ENCODE peak calls at places on chromosomes 16 and 17, in four cellular contexts. One of them, this sample, is unnamed.

GRCh38 chr17:10352866-10353265 is 19.9 kb downstream of the MYH13 start:
- DNase-seq in left kidney: no peak
- DNase-seq in neural crest cell: no peak
- DNase-seq in pulmonary artery endothelial cell: no peak
- DNase-seq in this sample: no peak

GRCh38 chr16:49884033-49884707 is 28.3 kb upstream of the ZNF423 start:
- DNase-seq in left kidney: no peak
- DNase-seq in neural crest cell: no peak
- DNase-seq in pulmonary artery endothelial cell: no peak
- DNase-seq in this sample: no peak

GRCh38 chr17:65514082-65514481 is 47.4 kb downstream of the AXIN2 start:
- DNase-seq in left kidney: no peak
- DNase-seq in neural crest cell: no peak
- DNase-seq in pulmonary artery endothelial cell: no peak
- DNase-seq in this sample: no peak

GRCh38 chr17:81115749-81116464 is 49.4 kb upstream of the PVALEF start:
- DNase-seq in left kidney: no peak
- DNase-seq in neural crest cell: no peak
- DNase-seq in pulmonary artery endothelial cell: no peak
- DNase-seq in this sample: no peak

GRCh38 chr16:14302031-14302398 is 230.9 kb downstream of the MRTFB start:
- DNase-seq in left kidney: peak
- DNase-seq in neural crest cell: no peak
- DNase-seq in pulmonary artery endothelial cell: no peak
- DNase-seq in this sample: no peak

GRCh38 chr16:70257391-70257790 is 5.7 kb upstream of the EXOSC6 start:
- DNase-seq in left kidney: no peak
- DNase-seq in neural crest cell: no peak
- DNase-seq in pulmonary artery endothelial cell: no peak
- DNase-seq in this sample: no peak

GRCh38 chr16:53695070-53695469 is 8.6 kb downstream of the RPGRIP1L start:
- DNase-seq in left kidney: no peak
- DNase-seq in neural crest cell: no peak
- DNase-seq in pulmonary artery endothelial cell: no peak
- DNase-seq in this sample: no peak

GRCh38 chr16:30490210-30490609 is 17.7 kb downstream of the ITGAL start:
- DNase-seq in left kidney: no peak
- DNase-seq in neural crest cell: no peak
- DNase-seq in pulmonary artery endothelial cell: no peak
- DNase-seq in this sample: no peak

GRCh38 chr16:83953796-83954576 is 946 bp downstream of the OSGIN1 start:
- DNase-seq in left kidney: peak
- DNase-seq in neural crest cell: no peak
- DNase-seq in pulmonary artery endothelial cell: peak
- DNase-seq in this sample: no peak

GRCh38 chr16:19105891-19106624 is 7.7 kb upstream of the ITPRIPL2 start:
- DNase-seq in left kidney: peak
- DNase-seq in neural crest cell: no peak
- DNase-seq in pulmonary artery endothelial cell: no peak
- DNase-seq in this sample: no peak

GRCh38 chr17:50684288-50684611 is 23.5 kb downstream of the ANKRD40 start:
- DNase-seq in left kidney: no peak
- DNase-seq in neural crest cell: no peak
- DNase-seq in pulmonary artery endothelial cell: no peak
- DNase-seq in this sample: no peak

GRCh38 chr17:4956493-4957061 is 5.7 kb downstream of the ENO3 start:
- DNase-seq in left kidney: no peak
- DNase-seq in neural crest cell: no peak
- DNase-seq in pulmonary artery endothelial cell: no peak
- DNase-seq in this sample: no peak

GRCh38 chr17:66527335-66527734 is 224.9 kb downstream of the PRKCA start:
- DNase-seq in left kidney: no peak
- DNase-seq in neural crest cell: no peak
- DNase-seq in pulmonary artery endothelial cell: no peak
- DNase-seq in this sample: no peak

GRCh38 chr17:29619251-29619650 is 3.5 kb downstream of the CORO6 start:
- DNase-seq in left kidney: peak
- DNase-seq in neural crest cell: no peak
- DNase-seq in pulmonary artery endothelial cell: no peak
- DNase-seq in this sample: no peak

GRCh38 chr17:61129876-61130275 is 269.8 kb upstream of the TBX2 start:
- DNase-seq in left kidney: no peak
- DNase-seq in neural crest cell: no peak
- DNase-seq in pulmonary artery endothelial cell: no peak
- DNase-seq in this sample: no peak

GRCh38 chr17:38730526-38731379 is 612 bp downstream of the CISD3 start:
- DNase-seq in left kidney: peak
- DNase-seq in neural crest cell: no peak
- DNase-seq in pulmonary artery endothelial cell: no peak
- DNase-seq in this sample: no peak

GRCh38 chr17:46772013-46772878 is 46.2 kb downstream of the WNT3 start:
- DNase-seq in left kidney: peak
- DNase-seq in neural crest cell: peak
- DNase-seq in pulmonary artery endothelial cell: no peak
- DNase-seq in this sample: no peak

GRCh38 chr17:68777856-68778694 is 176.9 kb upstream of the FAM20A start:
- DNase-seq in left kidney: no peak
- DNase-seq in neural crest cell: no peak
- DNase-seq in pulmonary artery endothelial cell: no peak
- DNase-seq in this sample: no peak

GRCh38 chr16:56702836-56703235 is 20.6 kb downstream of the MT1X start:
- DNase-seq in left kidney: no peak
- DNase-seq in neural crest cell: no peak
- DNase-seq in pulmonary artery endothelial cell: no peak
- DNase-seq in this sample: no peak

GRCh38 chr17:29012535-29012934 is 6.7 kb upstream of the SEZ6 start:
- DNase-seq in left kidney: no peak
- DNase-seq in neural crest cell: no peak
- DNase-seq in pulmonary artery endothelial cell: no peak
- DNase-seq in this sample: no peak

GRCh38 chr17:75011788-75012319 is 616 bp upstream of the MRPL58 start:
- DNase-seq in left kidney: peak
- DNase-seq in neural crest cell: no peak
- DNase-seq in pulmonary artery endothelial cell: no peak
- DNase-seq in this sample: no peak

GRCh38 chr17:78349831-78350631 is 9.8 kb downstream of the SOCS3 start:
- DNase-seq in left kidney: no peak
- DNase-seq in neural crest cell: no peak
- DNase-seq in pulmonary artery endothelial cell: no peak
- DNase-seq in this sample: no peak

GRCh38 chr17:41917192-41917591 is 1.6 kb downstream of the ACLY start:
- DNase-seq in left kidney: no peak
- DNase-seq in neural crest cell: no peak
- DNase-seq in pulmonary artery endothelial cell: no peak
- DNase-seq in this sample: no peak

GRCh38 chr16:35182043-35182677 is 1722.7 kb downstream of the TP53TG3F start:
- DNase-seq in left kidney: no peak
- DNase-seq in neural crest cell: no peak
- DNase-seq in pulmonary artery endothelial cell: no peak
- DNase-seq in this sample: no peak

GRCh38 chr16:4882633-4883285 is 35.5 kb downstream of the UBN1 start:
- DNase-seq in left kidney: no peak
- DNase-seq in neural crest cell: no peak
- DNase-seq in pulmonary artery endothelial cell: no peak
- DNase-seq in this sample: no peak

GRCh38 chr16:30434852-30435251 is 5.0 kb upstream of the DCTPP1 start:
- DNase-seq in left kidney: no peak
- DNase-seq in neural crest cell: no peak
- DNase-seq in pulmonary artery endothelial cell: no peak
- DNase-seq in this sample: no peak

This sample was measured in T-helper 1 cell.